ENCODE peak calls at places on chromosomes 2 and 18, in seven cellular contexts. One of them, this sample, is unnamed.

GRCh38 chr18:63365909-63366269 is 1.1 kb downstream of the KDSR start:
- DNase-seq in substantia nigra: no peak
- DNase-seq in HuH-7: no peak
- DNase-seq in HCEC 1CT: no peak
- DNase-seq in mesothelial cell of epicardium: no peak
- DNase-seq in NCI-H1694: no peak
- DNase-seq in stimulated activated CD8-positive, alpha-beta memory T cell treated with anti-CD3 and anti-CD28 coated beads, Interleukin-12 subunit alpha, Interleukin-12 subunit beta, amount 100 ng/mL, for 1 hour: no peak
- DNase-seq in this sample: no peak

GRCh38 chr2:128639693-128640092 is 321.0 kb upstream of the HS6ST1 start:
- DNase-seq in substantia nigra: no peak
- DNase-seq in HuH-7: no peak
- DNase-seq in HCEC 1CT: no peak
- DNase-seq in mesothelial cell of epicardium: peak; percentile 10
- DNase-seq in NCI-H1694: no peak
- DNase-seq in stimulated activated CD8-positive, alpha-beta memory T cell treated with anti-CD3 and anti-CD28 coated beads, Interleukin-12 subunit alpha, Interleukin-12 subunit beta, amount 100 ng/mL, for 1 hour: no peak
- DNase-seq in this sample: no peak

GRCh38 chr2:10255189-10256030 is 47.3 kb upstream of the HPCAL1 start:
- DNase-seq in substantia nigra: no peak
- DNase-seq in HuH-7: no peak
- DNase-seq in HCEC 1CT: no peak
- DNase-seq in mesothelial cell of epicardium: no peak
- DNase-seq in NCI-H1694: no peak
- DNase-seq in stimulated activated CD8-positive, alpha-beta memory T cell treated with anti-CD3 and anti-CD28 coated beads, Interleukin-12 subunit alpha, Interleukin-12 subunit beta, amount 100 ng/mL, for 1 hour: no peak
- DNase-seq in this sample: peak; percentile 45

GRCh38 chr2:1707771-1708351 is 36.5 kb downstream of the PXDN start:
- DNase-seq in substantia nigra: no peak
- DNase-seq in HuH-7: no peak
- DNase-seq in HCEC 1CT: peak; percentile 42
- DNase-seq in mesothelial cell of epicardium: no peak
- DNase-seq in NCI-H1694: no peak
- DNase-seq in stimulated activated CD8-positive, alpha-beta memory T cell treated with anti-CD3 and anti-CD28 coated beads, Interleukin-12 subunit alpha, Interleukin-12 subunit beta, amount 100 ng/mL, for 1 hour: no peak
- DNase-seq in this sample: peak; percentile 79

GRCh38 chr18:9823805-9824473 is 61.8 kb upstream of the TXNDC2 start:
- DNase-seq in substantia nigra: no peak
- DNase-seq in HuH-7: no peak
- DNase-seq in HCEC 1CT: peak; percentile 31
- DNase-seq in mesothelial cell of epicardium: no peak
- DNase-seq in NCI-H1694: no peak
- DNase-seq in stimulated activated CD8-positive, alpha-beta memory T cell treated with anti-CD3 and anti-CD28 coated beads, Interleukin-12 subunit alpha, Interleukin-12 subunit beta, amount 100 ng/mL, for 1 hour: no peak
- DNase-seq in this sample: no peak

GRCh38 chr2:61993422-61994024 is 88.0 kb downstream of the COMMD1 start:
- DNase-seq in substantia nigra: no peak
- DNase-seq in HuH-7: peak; percentile 40
- DNase-seq in HCEC 1CT: peak; percentile 46
- DNase-seq in mesothelial cell of epicardium: no peak
- DNase-seq in NCI-H1694: peak; percentile 41
- DNase-seq in stimulated activated CD8-positive, alpha-beta memory T cell treated with anti-CD3 and anti-CD28 coated beads, Interleukin-12 subunit alpha, Interleukin-12 subunit beta, amount 100 ng/mL, for 1 hour: no peak
- DNase-seq in this sample: no peak

GRCh38 chr18:75287006-75287405 is 76.4 kb downstream of the TSHZ1 start:
- DNase-seq in substantia nigra: no peak
- DNase-seq in HuH-7: no peak
- DNase-seq in HCEC 1CT: no peak
- DNase-seq in mesothelial cell of epicardium: no peak
- DNase-seq in NCI-H1694: no peak
- DNase-seq in stimulated activated CD8-positive, alpha-beta memory T cell treated with anti-CD3 and anti-CD28 coated beads, Interleukin-12 subunit alpha, Interleukin-12 subunit beta, amount 100 ng/mL, for 1 hour: no peak
- DNase-seq in this sample: no peak

GRCh38 chr2:120402508-120402907 is 56.6 kb downstream of the INHBB start:
- DNase-seq in substantia nigra: no peak
- DNase-seq in HuH-7: no peak
- DNase-seq in HCEC 1CT: no peak
- DNase-seq in mesothelial cell of epicardium: no peak
- DNase-seq in NCI-H1694: no peak
- DNase-seq in stimulated activated CD8-positive, alpha-beta memory T cell treated with anti-CD3 and anti-CD28 coated beads, Interleukin-12 subunit alpha, Interleukin-12 subunit beta, amount 100 ng/mL, for 1 hour: no peak
- DNase-seq in this sample: no peak